ENCODE peak calls at places on chromosomes 13 and 19, in nine cellular contexts. Q is ELR; H is GM23248; U is central memory CD4-positive, alpha-beta T cell; K is lower leg skin; F is retina; Y is iris pigment epithelial cell; W is activated naive CD8-positive, alpha-beta T cell treated with anti-CD3 and anti-CD28 coated beads for 36 hours; E is stimulated activated CD8-positive, alpha-beta memory T cell treated with anti-CD3 and anti-CD28 coated beads, Interleukin-2, amount 100 ng/mL, for 1 hour. P is an unnamed sample.

GRCh38 chr13:69474286-69474685 is 633.3 kb upstream of the ATXN8OS start:
- DNase-seq in K (no peak), Y (peak; percentile 7), E (no peak), Q (peak; percentile 43), F (no peak), W (no peak), H (no peak), U (no peak), P (no peak)

GRCh38 chr13:99103536-99103935 is 97.1 kb upstream of the UBAC2 start:
- DNase-seq in H (peak; percentile 11), K (no peak), Y (no peak), F (peak; percentile 95), Q (no peak), U (no peak), E (no peak), W (no peak), P (peak; percentile 24)

GRCh38 chr19:51607920-51608562 is 22.2 kb downstream of the SIGLEC5 start:
- DNase-seq in K (peak; percentile 93), F (peak; percentile 50), H (peak; percentile 83), E (no peak), U (peak; percentile 24), W (peak; percentile 58), Y (peak; percentile 69), Q (peak; percentile 81), P (peak; percentile 45)

GRCh38 chr19:19540707-19541515 is 2.8 kb downstream of the CILP2 start:
- DNase-seq in Y (peak; percentile 50), K (no peak), W (peak; percentile 79), U (peak; percentile 60), E (peak; percentile 29), H (peak; percentile 65), Q (peak; percentile 60), F (peak; percentile 36), P (peak; percentile 81)

GRCh38 chr13:107157272-107157671 is 589.3 kb upstream of the ARGLU1 start:
- DNase-seq in W (no peak), H (peak; percentile 52), K (no peak), Q (no peak), F (no peak), E (no peak), U (no peak), Y (no peak), P (no peak)

GRCh38 chr19:4278010-4278409 is 1.1 kb upstream of the SHD start:
- DNase-seq in F (peak; percentile 46), Q (no peak), Y (no peak), K (no peak), W (no peak), H (no peak), U (no peak), E (no peak), P (peak; percentile 52)

GRCh38 chr19:21082011-21082975 is at the start of gene ZNF714:
- DNase-seq in Y (peak; percentile 96), F (peak; percentile 95), H (peak; percentile 87), Q (peak; percentile 97), E (peak; percentile 38), K (peak; percentile 95), W (peak; percentile 82), U (peak; percentile 77), P (peak; percentile 81)

GRCh38 chr13:50529154-50529882 is 314.2 kb downstream of the DLEU7 start:
- DNase-seq in K (peak; percentile 95), Y (peak; percentile 82), H (peak; percentile 92), U (no peak), F (no peak), W (no peak), Q (no peak), E (no peak), P (peak; percentile 27)

GRCh38 chr19:5448374-5448773 is 6.8 kb upstream of the ZNRF4 start:
- DNase-seq in U (no peak), E (no peak), K (no peak), Y (no peak), Q (no peak), H (no peak), F (no peak), W (no peak), P (no peak)

GRCh38 chr19:49315111-49315510 is 9.9 kb downstream of the SLC6A16 start:
- DNase-seq in H (no peak), Y (no peak), E (no peak), W (no peak), U (no peak), Q (no peak), F (no peak), K (no peak), P (no peak)

GRCh38 chr19:40523322-40524047 is 53.2 kb upstream of the SHKBP1 start:
- DNase-seq in Q (peak; percentile 78), K (no peak), W (peak; percentile 57), E (no peak), Y (peak; percentile 59), F (peak; percentile 62), H (peak; percentile 78), U (peak; percentile 32), P (peak; percentile 87)

GRCh38 chr19:47109541-47110375 is 3.8 kb downstream of the ZC3H4 start:
- DNase-seq in W (peak; percentile 66), Q (peak; percentile 57), Y (peak; percentile 64), H (peak; percentile 60), K (no peak), F (peak; percentile 39), E (no peak), U (peak; percentile 28), P (no peak)

GRCh38 chr13:113149711-113150544 is 8.5 kb upstream of the PROZ start:
- DNase-seq in E (no peak), U (no peak), H (no peak), F (no peak), K (peak; percentile 83), Y (no peak), Q (no peak), W (no peak), P (no peak)

GRCh38 chr13:43445651-43446050 is 341.1 kb downstream of the ENOX1 start:
- DNase-seq in E (no peak), Q (no peak), U (no peak), K (no peak), H (no peak), F (no peak), W (no peak), Y (no peak), P (no peak)

GRCh38 chr19:54009440-54009839 is 18.0 kb downstream of the CACNG6 start:
- DNase-seq in H (no peak), Q (no peak), E (no peak), F (no peak), K (no peak), W (no peak), Y (no peak), U (no peak), P (no peak)

GRCh38 chr13:66689037-66689619 is 541.0 kb downstream of the PCDH9 start:
- DNase-seq in Q (peak; percentile 50), F (peak; percentile 22), K (no peak), U (no peak), W (no peak), Y (peak; percentile 7), H (no peak), E (no peak), P (no peak)

GRCh38 chr19:42254850-42255765 is at the start of gene ERF:
- DNase-seq in K (peak; percentile 99), U (peak; percentile 93), Q (peak; percentile 90), Y (peak; percentile 90), H (peak; percentile 96), E (peak; percentile 91), F (peak; percentile 92), W (peak; percentile 95), P (peak; percentile 94)

GRCh38 chr19:12766051-12766521 is 9.3 kb downstream of the HOOK2 start:
- DNase-seq in U (peak; percentile 76), E (peak; percentile 68), K (peak; percentile 97), H (peak; percentile 83), F (peak; percentile 94), W (peak; percentile 86), Q (peak; percentile 88), Y (peak; percentile 83), P (peak; percentile 86)

GRCh38 chr19:45424191-45425058 is 708 bp upstream of the ERCC1 start:
- DNase-seq in H (peak; percentile 97), E (no peak), F (no peak), K (peak; percentile 94), Y (peak; percentile 96), Q (peak; percentile 99), W (peak; percentile 64), U (no peak), P (no peak)

GRCh38 chr13:41668130-41668757 is 210.9 kb downstream of the RGCC start:
- DNase-seq in E (no peak), F (peak; percentile 69), H (peak; percentile 93), Y (peak; percentile 96), W (peak; percentile 7), U (peak; percentile 21), Q (peak; percentile 89), K (peak; percentile 82), P (no peak)

GRCh38 chr13:53782400-53783030 is 753.9 kb downstream of the OLFM4 start:
- DNase-seq in U (no peak), Q (peak; percentile 33), F (peak; percentile 92), Y (peak; percentile 57), E (no peak), K (no peak), H (peak; percentile 68), W (no peak), P (no peak)

GRCh38 chr13:75398072-75398471 is 83.9 kb downstream of the TBC1D4 start:
- DNase-seq in Y (no peak), K (no peak), U (no peak), W (no peak), E (no peak), Q (no peak), H (no peak), F (no peak), P (no peak)

GRCh38 chr13:111393221-111393790 is 72.9 kb downstream of the TEX29 start:
- DNase-seq in K (peak; percentile 61), W (no peak), E (no peak), F (no peak), Y (no peak), Q (no peak), U (no peak), H (no peak), P (no peak)

GRCh38 chr19:1904385-1905070 is 671 bp upstream of the ADAT3 start:
- DNase-seq in H (peak; percentile 40), U (no peak), Q (no peak), W (no peak), E (no peak), K (no peak), Y (no peak), F (no peak), P (no peak)

GRCh38 chr13:50810998-50811397 is 32.5 kb downstream of the DLEU7 start:
- DNase-seq in W (no peak), Y (no peak), K (no peak), Q (no peak), U (no peak), H (no peak), F (no peak), E (no peak), P (no peak)

GRCh38 chr19:37951816-37952210 is 44.8 kb downstream of the SIPA1L3 start:
- DNase-seq in Y (no peak), F (no peak), K (peak; percentile 20), W (no peak), U (no peak), Q (no peak), E (no peak), H (no peak), P (no peak)

GRCh38 chr19:1045247-1045603 is 5.3 kb downstream of the ABCA7 start:
- DNase-seq in F (no peak), Y (peak; percentile 50), Q (peak; percentile 74), K (no peak), H (peak; percentile 59), W (peak; percentile 84), E (no peak), U (peak; percentile 75), P (no peak)

GRCh38 chr19:32606289-32606688 is 25.3 kb downstream of the PDCD5 start:
- DNase-seq in K (peak; percentile 34), W (no peak), F (no peak), Q (no peak), E (no peak), H (no peak), U (no peak), Y (no peak), P (no peak)

GRCh38 chr13:108948269-108948671 is 318.9 kb downstream of the MYO16 start:
- DNase-seq in W (no peak), E (no peak), K (no peak), H (peak; percentile 18), Q (no peak), U (no peak), Y (no peak), F (no peak), P (no peak)

GRCh38 chr13:94480672-94481145 is 1.2 kb upstream of the DCT start:
- DNase-seq in U (no peak), W (no peak), E (no peak), K (no peak), Y (peak; percentile 43), H (peak; percentile 91), F (peak; percentile 47), Q (no peak), P (peak; percentile 42)

GRCh38 chr19:53960886-53961285 is 1.9 kb upstream of the CACNG8 start:
- DNase-seq in W (no peak), F (no peak), K (no peak), Q (peak; percentile 59), E (no peak), U (no peak), H (no peak), Y (no peak), P (no peak)